ENCODE peak calls at places on chromosomes 7 and 10, in ten cellular contexts. S is tibial nerve, G is breast epithelium, W is heart left ventricle, L is HCT116, B is H54, V is IMR-90, E is ovary, T is H1, U is Peyer's patch. O is an unnamed sample.

GRCh38 chr10:132709471-132709951 is 76.4 kb downstream of the NKX6-2 start:
- DNase-seq in S (no peak), G (no peak), W (peak), L (no peak), B (no peak), V (no peak), E (no peak), T (no peak), U (peak), O (no peak)

GRCh38 chr7:149199234-149199990 is 4.1 kb downstream of the ZNF282 start:
- DNase-seq in S (no peak), G (no peak), W (no peak), L (no peak), B (no peak), V (peak), E (no peak), T (no peak), U (no peak), O (no peak)

GRCh38 chr10:17228081-17229015 is at the start of gene VIM:
- DNase-seq in S (peak), G (peak), W (peak), L (peak), B (peak), V (peak), E (peak), T (peak), U (peak), O (peak)

GRCh38 chr7:127347567-127348246 is 44.8 kb downstream of the ZNF800 start:
- DNase-seq in S (no peak), G (peak), W (peak), L (no peak), B (no peak), V (peak), E (peak), T (peak), U (peak), O (no peak)

GRCh38 chr7:101950450-101951119 is 133.2 kb downstream of the CUX1 start:
- DNase-seq in S (no peak), G (no peak), W (no peak), L (peak), B (peak), V (peak), E (no peak), T (no peak), U (no peak), O (no peak)

GRCh38 chr7:97337849-97338248 is 220.4 kb downstream of the SDHAF3 start:
- DNase-seq in S (no peak), G (no peak), W (no peak), L (no peak), B (no peak), V (no peak), E (no peak), T (no peak), U (no peak), O (no peak)

GRCh38 chr7:16739863-16740622 is 13.5 kb upstream of the TSPAN13 start:
- DNase-seq in S (no peak), G (no peak), W (peak), L (peak), B (peak), V (peak), E (peak), T (no peak), U (no peak), O (no peak)

GRCh38 chr7:149220534-149220933 is 18.9 kb upstream of the ZNF212 start:
- DNase-seq in S (no peak), G (no peak), W (no peak), L (no peak), B (peak), V (peak), E (no peak), T (no peak), U (no peak), O (no peak)

GRCh38 chr10:69801094-69801433 is 642 bp upstream of the COL13A1 start:
- DNase-seq in S (no peak), G (no peak), W (peak), L (peak), B (peak), V (peak), E (no peak), T (no peak), U (peak), O (no peak)

GRCh38 chr10:61781969-61782403 is 119.3 kb downstream of the CABCOCO1 start:
- DNase-seq in S (no peak), G (no peak), W (no peak), L (no peak), B (peak), V (peak), E (no peak), T (no peak), U (no peak), O (no peak)
- TF ChIP-seq POLR2A in S (no peak), G (no peak), W (no peak), L (no peak), B (no peak), V (no peak), E (no peak), T (no peak), U (no peak), O (no peak)

GRCh38 chr7:130918129-130919052 is 184.4 kb upstream of the KLF14 start:
- DNase-seq in S (no peak), G (no peak), W (no peak), L (no peak), B (no peak), V (peak), E (no peak), T (no peak), U (no peak), O (no peak)
- TF ChIP-seq POLR2A in S (no peak), G (no peak), W (no peak), L (no peak), B (no peak), V (peak), E (no peak), T (no peak), U (peak), O (no peak)

DNA sequence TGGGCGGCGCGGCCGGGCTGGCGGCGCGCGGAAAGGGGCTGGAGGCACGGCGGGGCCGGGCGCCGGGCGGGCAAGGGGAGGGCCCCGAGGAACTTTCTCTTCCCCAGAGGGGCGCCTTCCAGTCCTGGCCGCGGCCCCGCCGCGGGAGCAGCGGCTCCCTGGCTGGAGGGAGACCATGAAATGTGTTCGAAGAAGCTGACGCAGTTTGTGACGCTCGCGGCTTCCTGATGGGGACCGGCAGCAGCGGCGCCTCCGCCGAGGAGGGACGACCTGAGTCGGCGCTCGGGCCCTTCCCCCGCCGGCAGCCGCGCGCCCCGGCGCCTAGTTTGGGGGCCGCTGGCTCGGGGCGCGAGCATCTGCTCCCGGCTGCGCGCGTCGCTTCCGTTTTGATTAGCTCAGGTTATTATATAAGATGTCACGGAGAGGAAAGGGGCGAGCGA is 57.2 kb upstream of the PCGF5 start:
- DNase-seq in S (peak), G (no peak), W (peak), L (peak), B (peak), V (peak), E (peak), T (no peak), U (peak), O (peak)
- TF ChIP-seq POLR2A in S (peak), G (no peak), W (no peak), L (no peak), B (peak), V (peak), E (peak), T (no peak), U (no peak), O (peak)

DNA sequence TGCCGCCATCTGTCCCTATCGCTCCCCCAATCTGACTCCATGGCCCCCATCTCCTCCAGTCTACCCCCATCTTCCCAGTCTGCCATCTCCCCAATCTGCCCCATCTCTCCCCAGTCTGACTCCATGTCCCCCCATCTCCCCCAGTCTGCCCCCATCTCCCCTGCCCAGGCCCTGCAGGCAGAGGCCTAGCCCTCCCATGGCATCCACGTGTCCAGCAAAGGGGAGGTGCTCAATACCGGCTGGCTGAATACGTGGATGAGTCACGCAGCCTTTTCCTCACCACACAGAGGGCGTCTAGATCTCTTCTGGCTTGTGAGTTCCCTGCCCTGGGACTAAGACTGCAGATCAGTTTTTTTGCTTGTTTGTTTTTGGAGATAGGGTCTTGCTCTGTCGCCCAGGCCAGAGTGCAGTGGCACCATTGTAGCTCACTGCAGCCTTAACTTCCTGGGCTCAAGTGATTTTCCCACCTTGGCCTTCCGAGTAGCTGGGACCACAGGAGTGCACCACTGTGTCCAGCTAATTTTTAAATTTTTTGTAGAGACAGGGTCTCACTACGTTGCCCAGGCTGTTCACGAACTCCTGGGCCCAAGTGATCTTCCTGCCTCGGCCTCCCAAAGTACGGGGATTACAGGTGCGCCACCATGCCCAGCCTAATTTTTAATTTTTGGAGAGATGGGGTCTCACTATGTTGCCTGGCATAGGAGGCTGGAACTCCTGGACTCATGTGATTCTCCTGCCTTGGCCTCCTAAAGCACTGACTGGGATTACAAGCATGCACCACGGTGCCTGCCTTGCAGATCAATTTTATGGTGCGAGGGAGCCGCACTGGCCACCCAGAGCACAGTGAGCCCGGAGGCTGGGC is 15.3 kb upstream of the GPR146 start:
- DNase-seq in S (peak), G (peak), W (peak), L (peak), B (peak), V (peak), E (peak), T (no peak), U (peak), O (peak)
- TF ChIP-seq POLR2A in S (peak), G (no peak), W (no peak), L (no peak), B (peak), V (peak), E (no peak), T (no peak), U (no peak), O (no peak)

DNA sequence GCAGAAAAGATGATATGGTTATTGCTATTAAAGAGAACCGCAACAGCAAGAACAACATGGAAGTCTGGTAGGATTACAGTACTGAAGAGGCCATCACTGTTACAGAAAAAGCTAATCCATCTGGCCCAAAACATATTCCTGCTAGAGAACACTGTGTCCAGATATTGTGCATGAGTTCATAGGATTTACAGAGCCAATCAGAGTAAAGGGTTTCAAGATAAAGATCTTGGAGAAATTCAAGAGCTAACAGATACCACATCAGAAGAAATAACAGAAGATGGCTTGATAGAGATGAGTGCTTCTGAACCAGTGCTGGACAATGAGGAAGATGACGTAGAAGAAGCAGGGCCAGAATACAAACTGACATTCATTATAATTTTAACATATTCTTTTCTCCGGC is 58.7 kb downstream of the MINDY3 start:
- DNase-seq in S (no peak), G (no peak), W (no peak), L (no peak), B (no peak), V (no peak), E (no peak), T (no peak), U (no peak), O (no peak)
- TF ChIP-seq POLR2A in S (no peak), G (no peak), W (no peak), L (no peak), B (no peak), V (no peak), E (no peak), T (no peak), U (no peak), O (no peak)

GRCh38 chr10:102394079-102394800 is 1.3 kb upstream of the NFKB2 start:
- DNase-seq in S (peak), G (peak), W (peak), L (peak), B (peak), V (peak), E (peak), T (peak), U (peak), O (peak)
- TF ChIP-seq POLR2A in S (peak), G (peak), W (no peak), L (no peak), B (peak), V (peak), E (peak), T (no peak), U (peak), O (peak)

GRCh38 chr7:6402041-6402440 is 45.7 kb downstream of the DAGLB start:
- DNase-seq in S (no peak), G (no peak), W (no peak), L (no peak), B (no peak), V (no peak), E (no peak), T (no peak), U (no peak), O (no peak)
- TF ChIP-seq POLR2A in S (no peak), G (no peak), W (no peak), L (no peak), B (no peak), V (no peak), E (no peak), T (no peak), U (no peak), O (no peak)

GRCh38 chr10:14604181-14605142 is 170.2 kb downstream of the FAM107B start:
- DNase-seq in S (peak), G (peak), W (peak), L (peak), B (peak), V (peak), E (peak), T (no peak), U (peak), O (peak)

GRCh38 chr10:14603539-14604102 is 171.1 kb downstream of the FAM107B start:
- DNase-seq in S (no peak), G (no peak), W (no peak), L (no peak), B (no peak), V (no peak), E (no peak), T (no peak), U (peak), O (no peak)

GRCh38 chr10:14606633-14607032 is 168.1 kb downstream of the FAM107B start:
- DNase-seq in S (no peak), G (no peak), W (no peak), L (no peak), B (no peak), V (no peak), E (no peak), T (no peak), U (no peak), O (no peak)

GRCh38 chr10:14602807-14603538 is 171.7 kb downstream of the FAM107B start:
- DNase-seq in S (no peak), G (no peak), W (no peak), L (no peak), B (no peak), V (peak), E (no peak), T (no peak), U (no peak), O (no peak)

GRCh38 chr10:14605231-14605925 is 169.3 kb downstream of the FAM107B start:
- DNase-seq in S (no peak), G (no peak), W (no peak), L (peak), B (peak), V (peak), E (no peak), T (no peak), U (no peak), O (no peak)
- TF ChIP-seq POLR2A in S (no peak), G (no peak), W (no peak), L (no peak), B (no peak), V (peak), E (no peak), T (no peak), U (no peak), O (no peak)

GRCh38 chr7:55573234-55573504 is 867 bp upstream of the VOPP1 start:
- DNase-seq in S (no peak), G (no peak), W (no peak), L (no peak), B (no peak), V (no peak), E (no peak), T (no peak), U (no peak), O (no peak)

GRCh38 chr7:55574062-55574717 is 1.9 kb upstream of the VOPP1 start:
- DNase-seq in S (no peak), G (no peak), W (no peak), L (no peak), B (no peak), V (peak), E (no peak), T (no peak), U (no peak), O (no peak)

GRCh38 chr7:55573526-55573925 is 1.2 kb upstream of the VOPP1 start:
- DNase-seq in S (no peak), G (no peak), W (no peak), L (no peak), B (no peak), V (peak), E (no peak), T (no peak), U (no peak), O (no peak)

GRCh38 chr7:55571534-55572377 is 546 bp downstream of the VOPP1 start:
- DNase-seq in S (peak), G (no peak), W (peak), L (no peak), B (peak), V (peak), E (peak), T (no peak), U (peak), O (no peak)

DNA sequence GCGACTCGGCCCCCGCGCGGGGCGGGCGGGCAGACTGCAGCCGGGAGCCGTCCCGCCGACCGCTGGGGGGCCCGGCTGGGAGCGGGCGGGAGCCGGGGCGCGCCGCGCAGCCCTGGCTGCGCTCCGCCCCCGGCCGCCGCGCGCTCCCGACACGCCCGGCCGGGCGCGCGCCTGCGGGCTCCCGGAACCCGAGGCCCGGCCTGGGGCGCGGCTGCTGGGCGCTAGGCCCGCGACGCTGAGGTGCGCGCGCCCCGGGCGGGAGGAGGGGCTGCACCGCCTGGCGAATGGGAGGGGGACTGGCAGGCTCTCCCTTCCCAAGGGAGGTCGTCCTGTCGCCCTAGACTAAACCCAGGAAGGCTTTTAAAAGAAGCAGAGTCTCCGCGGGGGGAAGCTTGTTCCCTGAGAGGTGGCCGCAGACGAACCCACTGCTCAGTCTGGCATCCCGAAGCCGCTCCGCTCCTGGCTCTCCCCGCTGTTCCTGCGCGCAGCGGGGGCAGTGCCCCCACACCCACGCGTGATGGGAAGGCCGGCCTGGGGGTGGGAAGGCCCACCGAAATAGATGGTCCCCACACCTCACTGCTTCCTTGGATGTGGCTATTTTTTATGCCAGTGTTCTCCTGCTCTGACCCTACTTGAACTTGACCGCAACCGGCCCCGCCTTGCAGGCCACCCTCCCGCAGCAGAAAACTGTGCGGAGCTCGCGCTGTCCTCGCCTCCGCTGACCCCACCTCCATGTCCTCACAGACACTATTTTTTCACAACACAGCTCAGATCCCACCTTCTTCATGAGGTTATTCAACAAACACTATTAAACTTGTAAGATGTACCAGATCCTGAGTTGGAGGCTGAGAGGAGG is at the start of gene VOPP1:
- DNase-seq in S (peak), G (no peak), W (peak), L (no peak), B (peak), V (peak), E (peak), T (no peak), U (peak), O (no peak)
- TF ChIP-seq POLR2A in S (peak), G (no peak), W (no peak), L (no peak), B (peak), V (no peak), E (peak), T (no peak), U (peak), O (no peak)